ENCODE peak calls at places on chromosomes 1 and 21, in eight cellular contexts. One of them, this sample, is unnamed.
A peak's percentile ranks its signal among the peaks of the same experiment; 100 is the strongest.

GRCh38 chr1:21752186-21752585 is 30.8 kb downstream of the USP48 start:
- DNase-seq in epithelial cell of esophagus: no peak
- DNase-seq in activated T-cell treated with anti-CD3 and anti-CD28 coated beads, Interleukin-2, amount 50 U/mL, for 72 hours: no peak
- DNase-seq in uterus: no peak
- DNase-seq in left ventricle myocardium superior: no peak
- DNase-seq in NCI-H2081: peak; percentile 3
- DNase-seq in pancreas: no peak
- DNase-seq in foreskin fibroblast: no peak
- DNase-seq in this sample: no peak

GRCh38 chr1:234230414-234230862 is 142.8 kb upstream of the COA6 start:
- DNase-seq in epithelial cell of esophagus: no peak
- DNase-seq in activated T-cell treated with anti-CD3 and anti-CD28 coated beads, Interleukin-2, amount 50 U/mL, for 72 hours: no peak
- DNase-seq in uterus: no peak
- DNase-seq in left ventricle myocardium superior: no peak
- DNase-seq in NCI-H2081: peak; percentile 95
- DNase-seq in pancreas: no peak
- DNase-seq in foreskin fibroblast: no peak
- DNase-seq in this sample: no peak

GRCh38 chr1:232597721-232598120 is 32.2 kb downstream of the SIPA1L2 start:
- DNase-seq in epithelial cell of esophagus: no peak
- DNase-seq in activated T-cell treated with anti-CD3 and anti-CD28 coated beads, Interleukin-2, amount 50 U/mL, for 72 hours: no peak
- DNase-seq in uterus: no peak
- DNase-seq in left ventricle myocardium superior: no peak
- DNase-seq in NCI-H2081: no peak
- DNase-seq in pancreas: no peak
- DNase-seq in foreskin fibroblast: no peak
- DNase-seq in this sample: no peak

GRCh38 chr1:6465461-6466005 is 440 bp downstream of the TNFRSF25 start:
- DNase-seq in epithelial cell of esophagus: no peak
- DNase-seq in activated T-cell treated with anti-CD3 and anti-CD28 coated beads, Interleukin-2, amount 50 U/mL, for 72 hours: peak; percentile 58
- DNase-seq in uterus: no peak
- DNase-seq in left ventricle myocardium superior: no peak
- DNase-seq in NCI-H2081: peak; percentile 45
- DNase-seq in pancreas: peak; percentile 49
- DNase-seq in foreskin fibroblast: no peak
- DNase-seq in this sample: no peak

GRCh38 chr1:150009604-150010387 is 730 bp downstream of the OTUD7B start:
- DNase-seq in epithelial cell of esophagus: peak; percentile 84
- DNase-seq in activated T-cell treated with anti-CD3 and anti-CD28 coated beads, Interleukin-2, amount 50 U/mL, for 72 hours: peak; percentile 76
- DNase-seq in uterus: peak; percentile 83
- DNase-seq in left ventricle myocardium superior: peak; percentile 37
- DNase-seq in NCI-H2081: peak; percentile 66
- DNase-seq in pancreas: no peak
- DNase-seq in foreskin fibroblast: peak; percentile 80
- DNase-seq in this sample: peak; percentile 37

GRCh38 chr1:3545363-3546047 is 65.8 kb downstream of the MEGF6 start:
- DNase-seq in epithelial cell of esophagus: no peak
- DNase-seq in activated T-cell treated with anti-CD3 and anti-CD28 coated beads, Interleukin-2, amount 50 U/mL, for 72 hours: no peak
- DNase-seq in uterus: no peak
- DNase-seq in left ventricle myocardium superior: no peak
- DNase-seq in NCI-H2081: no peak
- DNase-seq in pancreas: no peak
- DNase-seq in foreskin fibroblast: no peak
- DNase-seq in this sample: no peak

GRCh38 chr1:183186820-183187219 is 756 bp downstream of the LAMC2 start:
- DNase-seq in epithelial cell of esophagus: no peak
- DNase-seq in activated T-cell treated with anti-CD3 and anti-CD28 coated beads, Interleukin-2, amount 50 U/mL, for 72 hours: no peak
- DNase-seq in uterus: no peak
- DNase-seq in left ventricle myocardium superior: no peak
- DNase-seq in NCI-H2081: no peak
- DNase-seq in pancreas: no peak
- DNase-seq in foreskin fibroblast: no peak
- DNase-seq in this sample: no peak

GRCh38 chr1:39689635-39690034 is 1.6 kb downstream of the HPCAL4 start:
- DNase-seq in epithelial cell of esophagus: no peak
- DNase-seq in activated T-cell treated with anti-CD3 and anti-CD28 coated beads, Interleukin-2, amount 50 U/mL, for 72 hours: no peak
- DNase-seq in uterus: no peak
- DNase-seq in left ventricle myocardium superior: no peak
- DNase-seq in NCI-H2081: no peak
- DNase-seq in pancreas: no peak
- DNase-seq in foreskin fibroblast: no peak
- DNase-seq in this sample: no peak

GRCh38 chr1:71088645-71089287 is 7.9 kb upstream of the ZRANB2 start:
- DNase-seq in epithelial cell of esophagus: peak; percentile 79
- DNase-seq in activated T-cell treated with anti-CD3 and anti-CD28 coated beads, Interleukin-2, amount 50 U/mL, for 72 hours: no peak
- DNase-seq in uterus: no peak
- DNase-seq in left ventricle myocardium superior: no peak
- DNase-seq in NCI-H2081: no peak
- DNase-seq in pancreas: no peak
- DNase-seq in foreskin fibroblast: no peak
- DNase-seq in this sample: peak; percentile 60

GRCh38 chr1:169107673-169108160 is 1.2 kb downstream of the ATP1B1 start:
- DNase-seq in epithelial cell of esophagus: peak; percentile 61
- DNase-seq in activated T-cell treated with anti-CD3 and anti-CD28 coated beads, Interleukin-2, amount 50 U/mL, for 72 hours: peak; percentile 55
- DNase-seq in uterus: no peak
- DNase-seq in left ventricle myocardium superior: no peak
- DNase-seq in NCI-H2081: no peak
- DNase-seq in pancreas: no peak
- DNase-seq in foreskin fibroblast: no peak
- DNase-seq in this sample: no peak

GRCh38 chr1:202586018-202586821 is 124.0 kb downstream of the SYT2 start:
- DNase-seq in epithelial cell of esophagus: peak; percentile 49
- DNase-seq in activated T-cell treated with anti-CD3 and anti-CD28 coated beads, Interleukin-2, amount 50 U/mL, for 72 hours: no peak
- DNase-seq in uterus: no peak
- DNase-seq in left ventricle myocardium superior: peak; percentile 54
- DNase-seq in NCI-H2081: no peak
- DNase-seq in pancreas: no peak
- DNase-seq in foreskin fibroblast: no peak
- DNase-seq in this sample: no peak

GRCh38 chr1:106986603-106987002 is 69.9 kb upstream of the PRMT6 start:
- DNase-seq in epithelial cell of esophagus: no peak
- DNase-seq in activated T-cell treated with anti-CD3 and anti-CD28 coated beads, Interleukin-2, amount 50 U/mL, for 72 hours: no peak
- DNase-seq in uterus: no peak
- DNase-seq in left ventricle myocardium superior: no peak
- DNase-seq in NCI-H2081: no peak
- DNase-seq in pancreas: no peak
- DNase-seq in foreskin fibroblast: no peak
- DNase-seq in this sample: no peak

GRCh38 chr1:181608951-181609350 is 125.6 kb downstream of the CACNA1E start:
- DNase-seq in epithelial cell of esophagus: no peak
- DNase-seq in activated T-cell treated with anti-CD3 and anti-CD28 coated beads, Interleukin-2, amount 50 U/mL, for 72 hours: no peak
- DNase-seq in uterus: no peak
- DNase-seq in left ventricle myocardium superior: no peak
- DNase-seq in NCI-H2081: no peak
- DNase-seq in pancreas: no peak
- DNase-seq in foreskin fibroblast: no peak
- DNase-seq in this sample: no peak

GRCh38 chr1:42046772-42047552 is 106.2 kb upstream of the GUCA2B start:
- DNase-seq in epithelial cell of esophagus: no peak
- DNase-seq in activated T-cell treated with anti-CD3 and anti-CD28 coated beads, Interleukin-2, amount 50 U/mL, for 72 hours: no peak
- DNase-seq in uterus: no peak
- DNase-seq in left ventricle myocardium superior: peak; percentile 60
- DNase-seq in NCI-H2081: no peak
- DNase-seq in pancreas: peak; percentile 74
- DNase-seq in foreskin fibroblast: no peak
- DNase-seq in this sample: no peak

GRCh38 chr21:46128106-46128982 is 27.0 kb downstream of the FTCD start:
- DNase-seq in epithelial cell of esophagus: no peak
- DNase-seq in activated T-cell treated with anti-CD3 and anti-CD28 coated beads, Interleukin-2, amount 50 U/mL, for 72 hours: no peak
- DNase-seq in uterus: no peak
- DNase-seq in left ventricle myocardium superior: peak; percentile 82
- DNase-seq in NCI-H2081: no peak
- DNase-seq in pancreas: peak; percentile 39
- DNase-seq in foreskin fibroblast: peak; percentile 65
- DNase-seq in this sample: peak; percentile 12

GRCh38 chr21:44416193-44416592 is 39.1 kb upstream of the LRRC3 start:
- DNase-seq in epithelial cell of esophagus: no peak
- DNase-seq in activated T-cell treated with anti-CD3 and anti-CD28 coated beads, Interleukin-2, amount 50 U/mL, for 72 hours: no peak
- DNase-seq in uterus: no peak
- DNase-seq in left ventricle myocardium superior: no peak
- DNase-seq in NCI-H2081: no peak
- DNase-seq in pancreas: no peak
- DNase-seq in foreskin fibroblast: no peak
- DNase-seq in this sample: peak; percentile 8

GRCh38 chr1:9397984-9398526 is 105.4 kb downstream of the SPSB1 start:
- DNase-seq in epithelial cell of esophagus: no peak
- DNase-seq in activated T-cell treated with anti-CD3 and anti-CD28 coated beads, Interleukin-2, amount 50 U/mL, for 72 hours: no peak
- DNase-seq in uterus: peak; percentile 73
- DNase-seq in left ventricle myocardium superior: no peak
- DNase-seq in NCI-H2081: no peak
- DNase-seq in pancreas: no peak
- DNase-seq in foreskin fibroblast: no peak
- DNase-seq in this sample: no peak

GRCh38 chr1:60984066-60984799 is 98.1 kb upstream of the NFIA start:
- DNase-seq in epithelial cell of esophagus: no peak
- DNase-seq in activated T-cell treated with anti-CD3 and anti-CD28 coated beads, Interleukin-2, amount 50 U/mL, for 72 hours: no peak
- DNase-seq in uterus: peak; percentile 72
- DNase-seq in left ventricle myocardium superior: peak; percentile 63
- DNase-seq in NCI-H2081: no peak
- DNase-seq in pancreas: no peak
- DNase-seq in foreskin fibroblast: peak; percentile 33
- DNase-seq in this sample: peak; percentile 3

GRCh38 chr1:201999625-202000238 is 10.7 kb upstream of the ELF3 start:
- DNase-seq in epithelial cell of esophagus: peak; percentile 76
- DNase-seq in activated T-cell treated with anti-CD3 and anti-CD28 coated beads, Interleukin-2, amount 50 U/mL, for 72 hours: no peak
- DNase-seq in uterus: no peak
- DNase-seq in left ventricle myocardium superior: no peak
- DNase-seq in NCI-H2081: peak; percentile 88
- DNase-seq in pancreas: no peak
- DNase-seq in foreskin fibroblast: peak; percentile 8
- DNase-seq in this sample: peak; percentile 46

GRCh38 chr1:26733982-26734381 is 38.2 kb downstream of the ARID1A start:
- DNase-seq in epithelial cell of esophagus: peak; percentile 54
- DNase-seq in activated T-cell treated with anti-CD3 and anti-CD28 coated beads, Interleukin-2, amount 50 U/mL, for 72 hours: peak; percentile 45
- DNase-seq in uterus: no peak
- DNase-seq in left ventricle myocardium superior: no peak
- DNase-seq in NCI-H2081: no peak
- DNase-seq in pancreas: no peak
- DNase-seq in foreskin fibroblast: peak; percentile 76
- DNase-seq in this sample: no peak

GRCh38 chr1:11930571-11931445 is 3.7 kb upstream of the PLOD1 start:
- DNase-seq in epithelial cell of esophagus: peak; percentile 14
- DNase-seq in activated T-cell treated with anti-CD3 and anti-CD28 coated beads, Interleukin-2, amount 50 U/mL, for 72 hours: no peak
- DNase-seq in uterus: no peak
- DNase-seq in left ventricle myocardium superior: peak; percentile 58
- DNase-seq in NCI-H2081: no peak
- DNase-seq in pancreas: no peak
- DNase-seq in foreskin fibroblast: peak; percentile 73
- DNase-seq in this sample: no peak

GRCh38 chr1:32900956-32901822 is at the start of gene TMEM54:
- DNase-seq in epithelial cell of esophagus: peak; percentile 79
- DNase-seq in activated T-cell treated with anti-CD3 and anti-CD28 coated beads, Interleukin-2, amount 50 U/mL, for 72 hours: peak; percentile 36
- DNase-seq in uterus: peak; percentile 58
- DNase-seq in left ventricle myocardium superior: peak; percentile 73
- DNase-seq in NCI-H2081: peak; percentile 42
- DNase-seq in pancreas: peak; percentile 85
- DNase-seq in foreskin fibroblast: no peak
- DNase-seq in this sample: peak; percentile 85

GRCh38 chr1:163650624-163651023 is 328.9 kb downstream of the NUF2 start:
- DNase-seq in epithelial cell of esophagus: no peak
- DNase-seq in activated T-cell treated with anti-CD3 and anti-CD28 coated beads, Interleukin-2, amount 50 U/mL, for 72 hours: no peak
- DNase-seq in uterus: no peak
- DNase-seq in left ventricle myocardium superior: no peak
- DNase-seq in NCI-H2081: peak; percentile 54
- DNase-seq in pancreas: no peak
- DNase-seq in foreskin fibroblast: no peak
- DNase-seq in this sample: no peak

GRCh38 chr1:113976609-113977278 is 2.5 kb upstream of the OLFML3 start:
- DNase-seq in epithelial cell of esophagus: peak; percentile 10
- DNase-seq in activated T-cell treated with anti-CD3 and anti-CD28 coated beads, Interleukin-2, amount 50 U/mL, for 72 hours: no peak
- DNase-seq in uterus: peak; percentile 50
- DNase-seq in left ventricle myocardium superior: no peak
- DNase-seq in NCI-H2081: no peak
- DNase-seq in pancreas: no peak
- DNase-seq in foreskin fibroblast: peak; percentile 55
- DNase-seq in this sample: no peak

GRCh38 chr1:168987330-168987729 is 119.2 kb upstream of the ATP1B1 start:
- DNase-seq in epithelial cell of esophagus: no peak
- DNase-seq in activated T-cell treated with anti-CD3 and anti-CD28 coated beads, Interleukin-2, amount 50 U/mL, for 72 hours: no peak
- DNase-seq in uterus: no peak
- DNase-seq in left ventricle myocardium superior: no peak
- DNase-seq in NCI-H2081: no peak
- DNase-seq in pancreas: no peak
- DNase-seq in foreskin fibroblast: no peak
- DNase-seq in this sample: no peak

GRCh38 chr1:193733674-193734073 is 547.3 kb upstream of the B3GALT2 start:
- DNase-seq in epithelial cell of esophagus: no peak
- DNase-seq in activated T-cell treated with anti-CD3 and anti-CD28 coated beads, Interleukin-2, amount 50 U/mL, for 72 hours: no peak
- DNase-seq in uterus: no peak
- DNase-seq in left ventricle myocardium superior: no peak
- DNase-seq in NCI-H2081: no peak
- DNase-seq in pancreas: no peak
- DNase-seq in foreskin fibroblast: no peak
- DNase-seq in this sample: no peak

GRCh38 chr1:196573226-196573625 is 35.0 kb downstream of the KCNT2 start:
- DNase-seq in epithelial cell of esophagus: no peak
- DNase-seq in activated T-cell treated with anti-CD3 and anti-CD28 coated beads, Interleukin-2, amount 50 U/mL, for 72 hours: no peak
- DNase-seq in uterus: no peak
- DNase-seq in left ventricle myocardium superior: no peak
- DNase-seq in NCI-H2081: no peak
- DNase-seq in pancreas: no peak
- DNase-seq in foreskin fibroblast: no peak
- DNase-seq in this sample: no peak

GRCh38 chr1:247647864-247648263 is 31.7 kb downstream of the OR13G1 start:
- DNase-seq in epithelial cell of esophagus: no peak
- DNase-seq in activated T-cell treated with anti-CD3 and anti-CD28 coated beads, Interleukin-2, amount 50 U/mL, for 72 hours: no peak
- DNase-seq in uterus: peak; percentile 24
- DNase-seq in left ventricle myocardium superior: no peak
- DNase-seq in NCI-H2081: peak; percentile 71
- DNase-seq in pancreas: no peak
- DNase-seq in foreskin fibroblast: no peak
- DNase-seq in this sample: no peak

GRCh38 chr1:64595871-64596515 is 126.1 kb downstream of the CACHD1 start:
- DNase-seq in epithelial cell of esophagus: no peak
- DNase-seq in activated T-cell treated with anti-CD3 and anti-CD28 coated beads, Interleukin-2, amount 50 U/mL, for 72 hours: no peak
- DNase-seq in uterus: no peak
- DNase-seq in left ventricle myocardium superior: no peak
- DNase-seq in NCI-H2081: no peak
- DNase-seq in pancreas: no peak
- DNase-seq in foreskin fibroblast: no peak
- DNase-seq in this sample: no peak

GRCh38 chr21:18000961-18001522 is 181.9 kb upstream of the C21orf91 start:
- DNase-seq in epithelial cell of esophagus: no peak
- DNase-seq in activated T-cell treated with anti-CD3 and anti-CD28 coated beads, Interleukin-2, amount 50 U/mL, for 72 hours: no peak
- DNase-seq in uterus: no peak
- DNase-seq in left ventricle myocardium superior: no peak
- DNase-seq in NCI-H2081: no peak
- DNase-seq in pancreas: no peak
- DNase-seq in foreskin fibroblast: no peak
- DNase-seq in this sample: no peak

GRCh38 chr1:91604632-91605031 is 104.0 kb downstream of the CDC7 start:
- DNase-seq in epithelial cell of esophagus: no peak
- DNase-seq in activated T-cell treated with anti-CD3 and anti-CD28 coated beads, Interleukin-2, amount 50 U/mL, for 72 hours: no peak
- DNase-seq in uterus: no peak
- DNase-seq in left ventricle myocardium superior: peak; percentile 49
- DNase-seq in NCI-H2081: no peak
- DNase-seq in pancreas: no peak
- DNase-seq in foreskin fibroblast: no peak
- DNase-seq in this sample: no peak

GRCh38 chr1:202619528-202619927 is 90.7 kb downstream of the SYT2 start:
- DNase-seq in epithelial cell of esophagus: no peak
- DNase-seq in activated T-cell treated with anti-CD3 and anti-CD28 coated beads, Interleukin-2, amount 50 U/mL, for 72 hours: no peak
- DNase-seq in uterus: no peak
- DNase-seq in left ventricle myocardium superior: no peak
- DNase-seq in NCI-H2081: no peak
- DNase-seq in pancreas: no peak
- DNase-seq in foreskin fibroblast: no peak
- DNase-seq in this sample: no peak

GRCh38 chr1:15640667-15641066 is 23.4 kb downstream of the DDI2 start:
- DNase-seq in epithelial cell of esophagus: no peak
- DNase-seq in activated T-cell treated with anti-CD3 and anti-CD28 coated beads, Interleukin-2, amount 50 U/mL, for 72 hours: no peak
- DNase-seq in uterus: no peak
- DNase-seq in left ventricle myocardium superior: no peak
- DNase-seq in NCI-H2081: no peak
- DNase-seq in pancreas: no peak
- DNase-seq in foreskin fibroblast: no peak
- DNase-seq in this sample: no peak

GRCh38 chr1:33178836-33179439 is 2.9 kb downstream of the TRIM62 start:
- DNase-seq in epithelial cell of esophagus: no peak
- DNase-seq in activated T-cell treated with anti-CD3 and anti-CD28 coated beads, Interleukin-2, amount 50 U/mL, for 72 hours: no peak
- DNase-seq in uterus: no peak
- DNase-seq in left ventricle myocardium superior: no peak
- DNase-seq in NCI-H2081: no peak
- DNase-seq in pancreas: no peak
- DNase-seq in foreskin fibroblast: no peak
- DNase-seq in this sample: no peak